ENCODE peak calls at places on chromosome X, in four cellular contexts. V, U, S and T are unnamed samples. For H3K4me1, the result is how much of the 10 kb centered on the place peaks cover.

GRCh38 chrX:283115-283845 is 2.1 kb downstream of the PLCXD1 start:
- DNase-seq in U (peak), V (peak), S (peak), T (peak)

GRCh38 chrX:150887906-150888465 is 10.5 kb downstream of the CD99L2 start:
- DNase-seq in S (no peak), V (no peak), U (no peak), T (no peak)

GRCh38 chrX:136694491-136695087 is 46.6 kb downstream of the CD40LG start:
- DNase-seq in S (peak), V (peak), U (no peak), T (no peak)

GRCh38 chrX:6891404-6891803 is 256.1 kb upstream of the STS start:
- DNase-seq in V (no peak), S (no peak), U (no peak), T (no peak)

GRCh38 chrX:47311857-47312774 is 58.3 kb upstream of the ZNF157 start:
- DNase-seq in U (no peak), V (peak), S (peak), T (no peak)

GRCh38 chrX:47144626-47145407 is at the start of the genes NDUFB11 and RBM10:
- DNase-seq in U (peak), S (peak), V (peak), T (peak)

GRCh38 chrX:134734343-134735001 is 76.2 kb upstream of the PLAC1 start:
- DNase-seq in V (no peak), S (no peak), U (no peak), T (no peak)

GRCh38 chrX:112270991-112271390 is 188.4 kb upstream of the TRPC5 start:
- DNase-seq in U (no peak), S (no peak), V (no peak), T (no peak)

GRCh38 chrX:151680805-151681204 is 14.5 kb upstream of the PRRG3 start:
- DNase-seq in U (no peak), V (peak), S (peak), T (no peak)

GRCh38 chrX:108735680-108736508 is 469 bp downstream of the IRS4 start:
- DNase-seq in V (peak), U (no peak), S (no peak), T (no peak)

GRCh38 chrX:155632424-155633100 is 19.8 kb upstream of the TMLHE start:
- DNase-seq in U (no peak), S (no peak), V (no peak), T (no peak)

GRCh38 chrX:153871451-153871850 is 14.5 kb downstream of the L1CAM start:
- DNase-seq in S (no peak), V (no peak), U (no peak), T (no peak)

GRCh38 chrX:103417933-103418332 is 41.6 kb downstream of the BEX3 start:
- DNase-seq in U (no peak), V (no peak), S (no peak), T (no peak)

GRCh38 chrX:45885931-45886330 is 659.3 kb downstream of the ZNF674 start:
- DNase-seq in S (no peak), U (no peak), V (no peak), T (no peak)

GRCh38 chrX:35380808-35381700 is 417.1 kb upstream of the MAGEB16 start:
- DNase-seq in V (peak), U (no peak), S (peak), T (no peak)

GRCh38 chrX:103157511-103158316 is 57.2 kb upstream of the BEX4 start:
- DNase-seq in V (peak), U (no peak), S (peak), T (no peak)

GRCh38 chrX:2474963-2475726 is 25.6 kb downstream of the DHRSX start:
- DNase-seq in U (no peak), V (no peak), S (no peak), T (no peak)

GRCh38 chrX:13845721-13846378 is 29.0 kb upstream of the GPM6B start:
- DNase-seq in U (no peak), V (no peak), S (no peak), T (no peak)

GRCh38 chrX:123830309-123830708 is 29.5 kb upstream of the XIAP start:
- DNase-seq in V (no peak), S (peak), U (no peak), T (no peak)

GRCh38 chrX:114272096-114272686 is 311.7 kb upstream of the HTR2C start:
- DNase-seq in U (no peak), V (no peak), S (no peak), T (no peak)

GRCh38 chrX:118368398-118368797 is 22.5 kb downstream of the WDR44 start:
- DNase-seq in V (no peak), S (no peak), U (no peak), T (no peak)

GRCh38 chrX:22234380-22234779 is 38.3 kb upstream of the CBLL2 start:
- DNase-seq in U (no peak), S (no peak), V (no peak), T (no peak)

GRCh38 chrX:74550295-74550802 is 64.1 kb downstream of the RLIM start:
- DNase-seq in V (peak), U (peak), S (peak), T (peak)

DNA sequence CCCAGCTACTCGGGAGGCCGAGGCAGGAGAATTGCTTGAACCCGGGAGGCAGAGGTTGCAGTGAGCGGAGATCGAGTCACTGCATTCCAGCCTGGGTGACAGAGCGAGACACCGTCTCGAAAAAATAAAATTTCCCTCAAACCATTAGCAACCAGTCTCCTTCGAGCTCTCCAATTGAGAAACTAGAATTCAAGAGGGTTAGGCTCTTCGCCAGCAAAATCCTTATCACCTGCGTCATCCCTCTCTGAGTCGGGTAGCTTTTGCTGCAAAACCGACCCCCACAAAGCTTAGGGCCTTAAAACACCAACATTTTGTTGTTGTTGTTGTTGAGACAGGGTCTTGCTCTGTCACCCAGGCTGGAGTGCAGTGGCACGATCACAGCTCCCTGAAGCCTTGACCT is 75.1 kb upstream of the DDX3X start:
- DNase-seq in V (no peak), S (no peak), U (no peak), T (no peak)
- TF ChIP-seq CTCF in V (no peak), S (no peak), U (no peak), T (no peak)

GRCh38 chrX:68417651-68418050 is 15.6 kb downstream of the OPHN1 start:
- DNase-seq in U (no peak), V (no peak), S (no peak), T (no peak)
- H3K27ac ChIP-seq in U (no peak), V (no peak), S (no peak), T (no peak)

GRCh38 chrX:148573119-148573518 is 72.7 kb downstream of the AFF2 start:
- DNase-seq in V (peak), S (no peak), U (no peak), T (no peak)
- H3K4me1 ChIP-seq in V (under half), S (under half), U (under half), T (under half)

DNA sequence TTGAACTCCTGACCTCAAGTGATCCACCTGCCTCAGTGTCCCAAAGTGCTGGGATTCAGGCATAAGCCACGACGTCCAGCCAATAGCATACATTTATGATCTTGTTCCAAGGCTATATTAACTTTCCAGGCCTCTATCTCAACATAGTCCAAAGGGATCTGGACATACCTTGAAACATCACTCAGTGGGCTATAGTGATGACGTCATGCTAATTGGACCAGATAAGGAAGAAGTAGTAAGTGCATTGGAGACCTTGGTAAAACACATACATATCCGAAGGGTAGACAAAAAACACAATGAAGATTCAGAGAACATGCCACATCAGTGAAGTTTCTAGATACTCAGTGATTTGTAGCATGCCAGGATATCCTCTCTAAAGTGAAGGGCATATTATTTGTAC is 37.4 kb upstream of the USP26 start:
- DNase-seq in S (no peak), U (no peak), V (no peak), T (no peak)
- TF ChIP-seq CTCF in S (no peak), U (no peak), V (no peak), T (no peak)

GRCh38 chrX:39815621-39816020 is 282.1 kb downstream of the BCOR start:
- DNase-seq in V (no peak), U (no peak), S (no peak), T (no peak)
- H3K27ac ChIP-seq in V (no peak), U (peak), S (no peak), T (no peak)

DNA sequence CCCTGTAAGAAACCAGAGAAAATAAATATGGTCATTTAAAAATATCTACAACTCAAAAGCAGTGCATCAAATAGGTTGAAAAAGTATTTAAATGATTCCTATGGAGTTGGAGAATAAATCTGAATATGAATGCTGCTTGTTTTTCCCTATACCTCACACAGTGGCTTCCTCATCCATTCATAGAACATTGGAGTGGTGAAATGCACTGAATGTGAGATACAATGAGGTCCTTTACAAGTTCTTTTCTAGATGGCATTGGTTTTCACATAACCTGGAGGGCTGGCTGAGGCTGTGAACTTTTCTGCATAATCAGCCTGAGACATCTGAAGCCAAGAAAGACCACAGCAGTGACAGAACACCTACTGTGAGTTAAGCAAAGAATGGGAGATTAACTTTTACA is 279.1 kb upstream of the NRK start:
- DNase-seq in U (no peak), V (no peak), S (no peak), T (no peak)
- H3K4me1 ChIP-seq in U (under half), V (under half), S (under half), T (under half)